ENCODE peak calls at places on chromosomes 4 and X, in five cellular contexts. O, M, Z, L and Y are unnamed samples.

GRCh38 chr4:162682651-162683050 is 484.0 kb downstream of the NAF1 start:
- DNase-seq in O (no peak), M (no peak), Z (no peak), L (no peak), Y (no peak)

GRCh38 chr4:40471923-40472322 is 136.8 kb downstream of the CHRNA9 start:
- DNase-seq in O (no peak), M (no peak), Z (no peak), L (no peak), Y (no peak)

GRCh38 chrX:49155243-49155899 is 7.2 kb upstream of the MAGIX start:
- DNase-seq in O (peak; percentile 50), M (peak; percentile 19), Z (no peak), L (peak; percentile 70), Y (peak; percentile 66)

GRCh38 chr4:185794637-185795036 is 17.4 kb downstream of the SORBS2 start:
- DNase-seq in O (no peak), M (no peak), Z (peak; percentile 25), L (no peak), Y (no peak)

GRCh38 chr4:140893939-140894338 is 137.8 kb upstream of the TBC1D9 start:
- DNase-seq in O (no peak), M (no peak), Z (no peak), L (no peak), Y (no peak)

GRCh38 chrX:13248867-13249521 is 70.9 kb downstream of the ATXN3L start:
- DNase-seq in O (peak; percentile 14), M (no peak), Z (no peak), L (no peak), Y (no peak)

GRCh38 chrX:48492293-48492910 is 16.4 kb upstream of the PORCN start:
- DNase-seq in O (no peak), M (no peak), Z (no peak), L (no peak), Y (no peak)

GRCh38 chrX:19698125-19698524 is 182.8 kb upstream of the MAP3K15 start:
- DNase-seq in O (no peak), M (no peak), Z (no peak), L (no peak), Y (no peak)

GRCh38 chr4:104491396-104491821 is 3.3 kb downstream of the CXXC4 start:
- DNase-seq in O (no peak), M (no peak), Z (no peak), L (no peak), Y (peak; percentile 59)

GRCh38 chrX:69951756-69952155 is 98.0 kb downstream of the AWAT2 start:
- DNase-seq in O (no peak), M (no peak), Z (no peak), L (no peak), Y (no peak)

GRCh38 chrX:41596586-41596985 is 92.2 kb upstream of the GPR34 start:
- DNase-seq in O (no peak), M (no peak), Z (no peak), L (no peak), Y (no peak)

GRCh38 chr4:76854858-76855257 is 43.1 kb downstream of the SOWAHB start:
- DNase-seq in O (no peak), M (no peak), Z (no peak), L (no peak), Y (no peak)

GRCh38 chr4:128528793-128529553 is 241.4 kb upstream of the PGRMC2 start:
- DNase-seq in O (peak; percentile 68), M (no peak), Z (peak; percentile 86), L (no peak), Y (no peak)

GRCh38 chr4:67568820-67569219 is 10.3 kb downstream of the STAP1 start:
- DNase-seq in O (no peak), M (no peak), Z (no peak), L (no peak), Y (no peak)

GRCh38 chrX:48604701-48605100 is 7.4 kb downstream of the WDR13 start:
- DNase-seq in O (no peak), M (no peak), Z (no peak), L (no peak), Y (no peak)

GRCh38 chrX:54178100-54178940 is 4.7 kb downstream of the FAM120C start:
- DNase-seq in O (no peak), M (no peak), Z (peak; percentile 25), L (no peak), Y (no peak)

GRCh38 chrX:149996515-149996914 is 58.2 kb upstream of the EOLA2 start:
- DNase-seq in O (no peak), M (no peak), Z (no peak), L (no peak), Y (no peak)

GRCh38 chr4:11698846-11699590 is 270.3 kb upstream of the HS3ST1 start:
- DNase-seq in O (no peak), M (no peak), Z (no peak), L (no peak), Y (no peak)

GRCh38 chr4:106287353-106287969 is 28.5 kb downstream of the TBCK start:
- DNase-seq in O (no peak), M (no peak), Z (no peak), L (no peak), Y (no peak)

GRCh38 chr4:187276786-187277408 is 553.2 kb upstream of the FAT1 start:
- DNase-seq in O (no peak), M (no peak), Z (no peak), L (no peak), Y (no peak)

GRCh38 chr4:3313556-3314228 is 20.9 kb downstream of the RGS12 start:
- DNase-seq in O (no peak), M (no peak), Z (no peak), L (no peak), Y (no peak)

GRCh38 chrX:6226646-6227444 is 1.8 kb downstream of the NLGN4X start:
- DNase-seq in O (no peak), M (no peak), Z (no peak), L (no peak), Y (peak; percentile 17)

GRCh38 chr4:126544276-126544675 is 1088.5 kb upstream of the INTU start:
- DNase-seq in O (no peak), M (no peak), Z (no peak), L (no peak), Y (no peak)

GRCh38 chr4:113436360-113436759 is 325.2 kb downstream of the CAMK2D start:
- DNase-seq in O (peak; percentile 43), M (no peak), Z (no peak), L (no peak), Y (no peak)

GRCh38 chrX:107726809-107727534 is 48.6 kb downstream of the TSC22D3 start:
- DNase-seq in O (no peak), M (no peak), Z (no peak), L (no peak), Y (no peak)

GRCh38 chr4:25406081-25406692 is 29.1 kb downstream of the ANAPC4 start:
- DNase-seq in O (no peak), M (no peak), Z (no peak), L (no peak), Y (no peak)